ENCODE peak calls at places on chromosomes 5 and 9, in five cellular contexts. One of them, this sample, is unnamed.

GRCh38 chr9:36336511-36336910 is 63.6 kb downstream of the RNF38 start:
- DNase-seq in HFF-Myc: no peak
- DNase-seq in A549: peak; percentile 28
- DNase-seq in stomach: no peak
- DNase-seq in kidney: no peak
- DNase-seq in this sample: no peak

GRCh38 chr9:113934826-113935676 is 58.9 kb downstream of the ZNF618 start:
- DNase-seq in HFF-Myc: no peak
- DNase-seq in kidney: no peak
- DNase-seq in A549: no peak
- DNase-seq in stomach: peak; percentile 21
- DNase-seq in this sample: no peak

GRCh38 chr5:175797521-175798038 is 73.8 kb upstream of the CPLX2 start:
- DNase-seq in A549: no peak
- DNase-seq in stomach: no peak
- DNase-seq in kidney: no peak
- DNase-seq in HFF-Myc: no peak
- DNase-seq in this sample: no peak

GRCh38 chr5:180718810-180719453 is 20.9 kb downstream of the OR2Y1 start:
- DNase-seq in kidney: no peak
- DNase-seq in HFF-Myc: peak; percentile 16
- DNase-seq in stomach: no peak
- DNase-seq in A549: peak; percentile 28
- DNase-seq in this sample: no peak

GRCh38 chr5:144361406-144361805 is 190.7 kb downstream of the KCTD16 start:
- DNase-seq in stomach: no peak
- DNase-seq in kidney: no peak
- DNase-seq in HFF-Myc: no peak
- DNase-seq in A549: no peak
- DNase-seq in this sample: no peak

GRCh38 chr5:174825587-174825986 is 101.2 kb downstream of the MSX2 start:
- DNase-seq in A549: no peak
- DNase-seq in stomach: no peak
- DNase-seq in kidney: no peak
- DNase-seq in HFF-Myc: no peak
- DNase-seq in this sample: no peak

GRCh38 chr9:128593039-128593438 is 40.7 kb downstream of the SPTAN1 start:
- DNase-seq in stomach: no peak
- DNase-seq in HFF-Myc: no peak
- DNase-seq in A549: no peak
- DNase-seq in kidney: no peak
- DNase-seq in this sample: no peak

GRCh38 chr5:11075010-11075860 is 314.2 kb upstream of the DAP start:
- DNase-seq in stomach: no peak
- DNase-seq in HFF-Myc: no peak
- DNase-seq in A549: no peak
- DNase-seq in kidney: no peak
- DNase-seq in this sample: no peak

GRCh38 chr9:14263707-14264483 is 50.0 kb downstream of the NFIB start:
- DNase-seq in HFF-Myc: no peak
- DNase-seq in stomach: no peak
- DNase-seq in A549: no peak
- DNase-seq in kidney: no peak
- DNase-seq in this sample: no peak

GRCh38 chr5:149135536-149136201 is 5.6 kb upstream of the ABLIM3 start:
- DNase-seq in HFF-Myc: no peak
- DNase-seq in stomach: no peak
- DNase-seq in kidney: no peak
- DNase-seq in A549: no peak
- DNase-seq in this sample: no peak

GRCh38 chr9:118331622-118332045 is 627.4 kb downstream of the TLR4 start:
- DNase-seq in HFF-Myc: no peak
- DNase-seq in A549: peak; percentile 38
- DNase-seq in kidney: no peak
- DNase-seq in stomach: no peak
- DNase-seq in this sample: peak; percentile 93

GRCh38 chr9:131997779-131998178 is 81.9 kb downstream of the MED27 start:
- DNase-seq in HFF-Myc: no peak
- DNase-seq in kidney: no peak
- DNase-seq in A549: no peak
- DNase-seq in stomach: peak; percentile 63
- DNase-seq in this sample: no peak

GRCh38 chr9:110769667-110770066 is 101.1 kb downstream of the MUSK start:
- DNase-seq in HFF-Myc: no peak
- DNase-seq in A549: no peak
- DNase-seq in stomach: no peak
- DNase-seq in kidney: no peak
- DNase-seq in this sample: no peak

GRCh38 chr9:136011703-136012496 is 50.7 kb upstream of the UBAC1 start:
- DNase-seq in A549: no peak
- DNase-seq in kidney: peak; percentile 97
- DNase-seq in HFF-Myc: no peak
- DNase-seq in stomach: peak; percentile 66
- DNase-seq in this sample: no peak

GRCh38 chr5:134948929-134949328 is 18.8 kb upstream of the CATSPER3 start:
- DNase-seq in HFF-Myc: peak; percentile 21
- DNase-seq in A549: no peak
- DNase-seq in stomach: no peak
- DNase-seq in kidney: no peak
- DNase-seq in this sample: no peak

GRCh38 chr9:738209-738915 is 103.1 kb upstream of the DMRT1 start:
- DNase-seq in HFF-Myc: peak; percentile 76
- DNase-seq in kidney: no peak
- DNase-seq in stomach: no peak
- DNase-seq in A549: peak; percentile 40
- DNase-seq in this sample: peak; percentile 93

GRCh38 chr9:134768332-134769083 is 112.1 kb upstream of the FCN2 start:
- DNase-seq in kidney: no peak
- DNase-seq in stomach: no peak
- DNase-seq in A549: no peak
- DNase-seq in HFF-Myc: no peak
- DNase-seq in this sample: no peak

GRCh38 chr5:39284552-39284951 is 65.2 kb upstream of the FYB1 start:
- DNase-seq in stomach: peak; percentile 34
- DNase-seq in HFF-Myc: no peak
- DNase-seq in A549: no peak
- DNase-seq in kidney: peak; percentile 22
- DNase-seq in this sample: no peak

GRCh38 chr5:38695021-38695961 is 138.8 kb upstream of the LIFR start:
- DNase-seq in kidney: no peak
- DNase-seq in A549: no peak
- DNase-seq in stomach: no peak
- DNase-seq in HFF-Myc: no peak
- DNase-seq in this sample: peak; percentile 64

GRCh38 chr5:99034336-99034735 is 105.5 kb upstream of the CHD1 start:
- DNase-seq in kidney: no peak
- DNase-seq in A549: no peak
- DNase-seq in stomach: peak; percentile 33
- DNase-seq in HFF-Myc: no peak
- DNase-seq in this sample: no peak

GRCh38 chr9:2787065-2787464 is 56.8 kb downstream of the PUM3 start:
- DNase-seq in stomach: no peak
- DNase-seq in kidney: no peak
- DNase-seq in A549: no peak
- DNase-seq in HFF-Myc: no peak
- DNase-seq in this sample: no peak

GRCh38 chr5:160169326-160169725 is 50.1 kb upstream of the PWWP2A start:
- DNase-seq in HFF-Myc: no peak
- DNase-seq in A549: no peak
- DNase-seq in stomach: no peak
- DNase-seq in kidney: no peak
- DNase-seq in this sample: no peak

GRCh38 chr9:73210886-73211285 is 59.2 kb downstream of the ANXA1 start:
- DNase-seq in HFF-Myc: no peak
- DNase-seq in A549: no peak
- DNase-seq in stomach: no peak
- DNase-seq in kidney: no peak
- DNase-seq in this sample: no peak

GRCh38 chr9:23635276-23635675 is 190.8 kb downstream of the ELAVL2 start:
- DNase-seq in stomach: no peak
- DNase-seq in kidney: no peak
- DNase-seq in A549: no peak
- DNase-seq in HFF-Myc: no peak
- DNase-seq in this sample: no peak

GRCh38 chr5:113293068-113293571 is 141.7 kb downstream of the TSSK1B start:
- DNase-seq in kidney: no peak
- DNase-seq in HFF-Myc: no peak
- DNase-seq in stomach: no peak
- DNase-seq in A549: no peak
- DNase-seq in this sample: no peak

GRCh38 chr9:37512439-37512838 is 26.7 kb downstream of the POLR1E start:
- DNase-seq in HFF-Myc: no peak
- DNase-seq in A549: no peak
- DNase-seq in kidney: no peak
- DNase-seq in stomach: no peak
- DNase-seq in this sample: no peak

GRCh38 chr9:130301483-130302286 is 36.1 kb downstream of the HMCN2 start:
- DNase-seq in stomach: no peak
- DNase-seq in HFF-Myc: no peak
- DNase-seq in A549: no peak
- DNase-seq in kidney: peak; percentile 92
- DNase-seq in this sample: no peak

GRCh38 chr5:59712836-59713487 is 180.6 kb downstream of the PDE4D start:
- DNase-seq in stomach: no peak
- DNase-seq in kidney: no peak
- DNase-seq in A549: no peak
- DNase-seq in HFF-Myc: no peak
- DNase-seq in this sample: no peak

GRCh38 chr9:95516221-95516735 is 493 bp downstream of the PTCH1 start:
- DNase-seq in HFF-Myc: no peak
- DNase-seq in A549: no peak
- DNase-seq in stomach: no peak
- DNase-seq in kidney: peak; percentile 68
- DNase-seq in this sample: no peak

GRCh38 chr9:124282442-124283231 is 24.9 kb downstream of the NEK6 start:
- DNase-seq in HFF-Myc: no peak
- DNase-seq in stomach: peak; percentile 52
- DNase-seq in A549: no peak
- DNase-seq in kidney: peak; percentile 93
- DNase-seq in this sample: no peak

GRCh38 chr5:133398646-133399081 is 213.7 kb downstream of the FSTL4 start:
- DNase-seq in A549: no peak
- DNase-seq in stomach: no peak
- DNase-seq in HFF-Myc: no peak
- DNase-seq in kidney: no peak
- DNase-seq in this sample: no peak

GRCh38 chr5:131533844-131534243 is 101.2 kb downstream of the RAPGEF6 start:
- DNase-seq in stomach: no peak
- DNase-seq in kidney: no peak
- DNase-seq in A549: no peak
- DNase-seq in HFF-Myc: no peak
- DNase-seq in this sample: no peak
- TF ChIP-seq CTCF in stomach: no peak
- TF ChIP-seq CTCF in kidney: no peak
- TF ChIP-seq CTCF in A549: no peak
- TF ChIP-seq CTCF in HFF-Myc: no peak
- TF ChIP-seq CTCF in this sample: peak; percentile 32

GRCh38 chr9:33374634-33375237 is 27.6 kb downstream of the AQP7 start:
- DNase-seq in A549: peak; percentile 78
- DNase-seq in kidney: no peak
- DNase-seq in HFF-Myc: peak; percentile 66
- DNase-seq in stomach: peak; percentile 79
- DNase-seq in this sample: peak; percentile 13
- H3K4me3 ChIP-seq in A549: no peak overlapping the region
- H3K4me3 ChIP-seq in kidney: peak overlapping the region; percentile 12
- H3K4me3 ChIP-seq in HFF-Myc: no peak overlapping the region
- H3K4me3 ChIP-seq in stomach: no peak overlapping the region
- H3K4me3 ChIP-seq in this sample: no peak overlapping the region

DNA sequence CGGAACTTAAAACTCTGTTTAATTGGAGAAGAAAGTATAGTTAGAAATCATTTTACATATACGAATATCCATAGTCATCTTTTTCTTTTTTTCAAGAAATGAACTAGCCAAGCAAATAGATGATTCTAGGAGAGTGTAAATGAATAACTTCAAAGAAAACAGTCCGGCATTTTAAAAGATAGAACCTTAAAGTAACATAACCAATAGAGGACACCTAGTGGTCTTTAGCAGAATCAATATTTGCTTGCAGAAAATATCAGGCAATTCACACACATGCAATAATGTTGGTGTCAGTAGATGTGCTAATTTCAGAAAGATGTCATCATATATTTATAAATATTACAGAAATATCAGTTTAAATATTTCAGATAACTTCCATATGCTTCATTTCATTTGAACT is 57.1 kb downstream of the HCN1 start:
- DNase-seq in stomach: no peak
- DNase-seq in kidney: no peak
- DNase-seq in HFF-Myc: no peak
- DNase-seq in A549: no peak
- DNase-seq in this sample: peak; percentile 1
- TF ChIP-seq CTCF in stomach: no peak
- TF ChIP-seq CTCF in kidney: no peak
- TF ChIP-seq CTCF in HFF-Myc: no peak
- TF ChIP-seq CTCF in A549: no peak
- TF ChIP-seq CTCF in this sample: peak; percentile 44

GRCh38 chr5:32628049-32628803 is 42.9 kb downstream of the SUB1 start:
- DNase-seq in A549: no peak
- DNase-seq in stomach: no peak
- DNase-seq in kidney: no peak
- DNase-seq in HFF-Myc: no peak
- DNase-seq in this sample: peak; percentile 20
- H3K4me3 ChIP-seq in A549: no peak overlapping the region
- H3K4me3 ChIP-seq in stomach: no peak overlapping the region
- H3K4me3 ChIP-seq in kidney: no peak overlapping the region
- H3K4me3 ChIP-seq in HFF-Myc: no peak overlapping the region
- H3K4me3 ChIP-seq in this sample: no peak overlapping the region

GRCh38 chr9:75979362-75979761 is 88.9 kb downstream of the PCSK5 start:
- DNase-seq in A549: peak; percentile 12
- DNase-seq in stomach: no peak
- DNase-seq in kidney: no peak
- DNase-seq in HFF-Myc: peak; percentile 6
- DNase-seq in this sample: no peak
- TF ChIP-seq CTCF in A549: peak; percentile 20
- TF ChIP-seq CTCF in stomach: no peak
- TF ChIP-seq CTCF in kidney: no peak
- TF ChIP-seq CTCF in HFF-Myc: peak; percentile 50
- TF ChIP-seq CTCF in this sample: peak; percentile 68

GRCh38 chr5:77852514-77853352 is 76.6 kb upstream of the TBCA start:
- DNase-seq in HFF-Myc: no peak
- DNase-seq in kidney: peak; percentile 86
- DNase-seq in A549: peak; percentile 53
- DNase-seq in stomach: no peak
- DNase-seq in this sample: peak; percentile 87
- H3K4me3 ChIP-seq in HFF-Myc: peak overlapping the region; percentile 41
- H3K4me3 ChIP-seq in kidney: peak overlapping the region; percentile 83
- H3K4me3 ChIP-seq in A549: peak overlapping the region; percentile 37
- H3K4me3 ChIP-seq in stomach: peak overlapping the region; percentile 63
- H3K4me3 ChIP-seq in this sample: peak overlapping the region; percentile 63

GRCh38 chr5:138752951-138753793 is at the start of gene CTNNA1:
- DNase-seq in HFF-Myc: no peak
- DNase-seq in A549: peak; percentile 84
- DNase-seq in stomach: peak; percentile 82
- DNase-seq in kidney: peak; percentile 94
- DNase-seq in this sample: no peak
- TF ChIP-seq CTCF in HFF-Myc: no peak
- TF ChIP-seq CTCF in A549: no peak
- TF ChIP-seq CTCF in stomach: no peak
- TF ChIP-seq CTCF in kidney: no peak
- TF ChIP-seq CTCF in this sample: no peak

GRCh38 chr5:110751902-110752762 is 13.3 kb downstream of the SLC25A46 start:
- DNase-seq in A549: no peak
- DNase-seq in kidney: no peak
- DNase-seq in HFF-Myc: peak; percentile 77
- DNase-seq in stomach: no peak
- DNase-seq in this sample: no peak
- H3K4me3 ChIP-seq in A549: no peak overlapping the region
- H3K4me3 ChIP-seq in kidney: no peak overlapping the region
- H3K4me3 ChIP-seq in HFF-Myc: no peak overlapping the region
- H3K4me3 ChIP-seq in stomach: no peak overlapping the region
- H3K4me3 ChIP-seq in this sample: no peak overlapping the region

This sample was measured in epithelial cell of proximal tubule.